ENCODE peak calls at places on chromosome 12, in nine cellular contexts. R, Y, L, G, M, H, F, B and V are unnamed samples.

GRCh38 chr12:54053625-54054441 is at the start of gene HOXC4:
- DNase-seq in H (no peak), L (no peak), Y (no peak), R (no peak), M (no peak), G (no peak), B (no peak), F (no peak), V (no peak)

GRCh38 chr12:100553851-100554404 is 19.6 kb upstream of the GAS2L3 start:
- DNase-seq in B (no peak), Y (no peak), M (no peak), F (no peak), H (no peak), L (no peak), R (no peak), G (peak; percentile 76), V (no peak)

GRCh38 chr12:119177724-119178380 is 879 bp upstream of the HSPB8 start:
- DNase-seq in F (no peak), B (no peak), R (no peak), G (no peak), H (no peak), L (no peak), M (no peak), Y (no peak), V (no peak)

GRCh38 chr12:66945189-66945817 is 266.4 kb upstream of the GRIP1 start:
- DNase-seq in M (no peak), L (no peak), B (no peak), R (no peak), H (no peak), Y (no peak), G (no peak), F (no peak), V (no peak)

GRCh38 chr12:117292688-117293087 is 68.7 kb downstream of the NOS1 start:
- DNase-seq in L (no peak), R (no peak), F (no peak), Y (no peak), M (no peak), B (no peak), H (no peak), G (no peak), V (no peak)

GRCh38 chr12:108495054-108495453 is 20.0 kb upstream of the FICD start:
- DNase-seq in M (no peak), F (no peak), H (peak; percentile 51), L (no peak), B (no peak), Y (no peak), G (peak; percentile 52), R (no peak), V (no peak)

GRCh38 chr12:632102-632696 is 31.0 kb downstream of the NINJ2 start:
- DNase-seq in M (peak; percentile 70), G (no peak), H (no peak), F (no peak), L (peak; percentile 93), Y (peak; percentile 69), R (no peak), B (no peak), V (peak; percentile 84)

GRCh38 chr12:91551927-91552326 is 369.3 kb upstream of the DCN start:
- DNase-seq in F (no peak), M (no peak), R (no peak), L (no peak), G (no peak), Y (no peak), H (no peak), B (no peak), V (no peak)

GRCh38 chr12:104741497-104742367 is 216.4 kb downstream of the SLC41A2 start:
- DNase-seq in F (no peak), R (no peak), H (no peak), G (no peak), B (no peak), L (no peak), Y (no peak), M (no peak), V (no peak)

GRCh38 chr12:16359512-16360491 is 12.4 kb downstream of the MGST1 start:
- DNase-seq in F (peak; percentile 82), Y (no peak), B (no peak), L (peak; percentile 79), M (no peak), H (peak; percentile 47), R (peak; percentile 77), G (peak; percentile 74), V (no peak)

GRCh38 chr12:94753071-94753779 is 102.9 kb upstream of the TMCC3 start:
- DNase-seq in H (no peak), R (no peak), G (no peak), M (no peak), F (no peak), L (no peak), Y (no peak), B (no peak), V (no peak)

GRCh38 chr12:95705143-95705542 is 85.4 kb downstream of the NTN4 start:
- DNase-seq in R (no peak), Y (no peak), H (no peak), B (no peak), L (no peak), F (no peak), M (no peak), G (no peak), V (no peak)

GRCh38 chr12:44812062-44812461 is 64.1 kb downstream of the NELL2 start:
- DNase-seq in Y (no peak), F (no peak), M (no peak), G (peak; percentile 11), R (no peak), L (no peak), B (no peak), H (peak; percentile 13), V (no peak)

GRCh38 chr12:94308612-94309011 is 151.1 kb downstream of the CEP83 start:
- DNase-seq in L (no peak), B (no peak), H (no peak), F (no peak), G (no peak), Y (no peak), M (no peak), R (no peak), V (no peak)

GRCh38 chr12:28313631-28314030 is 123.4 kb downstream of the CCDC91 start:
- DNase-seq in F (no peak), B (no peak), Y (no peak), H (no peak), M (no peak), R (no peak), L (no peak), G (no peak), V (no peak)

GRCh38 chr12:101671157-101671791 is 26.2 kb upstream of the CHPT1 start:
- DNase-seq in L (no peak), M (no peak), G (no peak), F (no peak), R (no peak), Y (peak; percentile 37), H (no peak), B (no peak), V (no peak)

GRCh38 chr12:13980548-13981295 is 680 bp downstream of the GRIN2B start:
- DNase-seq in L (no peak), Y (no peak), B (no peak), F (no peak), M (no peak), H (no peak), G (peak; percentile 23), R (peak; percentile 44), V (no peak)

GRCh38 chr12:13986031-13986430 is 4.6 kb upstream of the GRIN2B start:
- DNase-seq in B (no peak), M (no peak), Y (no peak), H (peak; percentile 69), F (no peak), G (no peak), L (no peak), R (no peak), V (no peak)

GRCh38 chr12:13976880-13977279 is 4.5 kb downstream of the GRIN2B start:
- DNase-seq in B (no peak), L (no peak), R (no peak), G (no peak), Y (no peak), M (no peak), F (no peak), H (no peak), V (no peak)

GRCh38 chr12:13981296-13981962 is at the start of gene GRIN2B:
- DNase-seq in F (no peak), M (no peak), R (no peak), Y (no peak), L (peak; percentile 51), B (no peak), G (peak; percentile 46), H (peak; percentile 2), V (no peak)

DNA sequence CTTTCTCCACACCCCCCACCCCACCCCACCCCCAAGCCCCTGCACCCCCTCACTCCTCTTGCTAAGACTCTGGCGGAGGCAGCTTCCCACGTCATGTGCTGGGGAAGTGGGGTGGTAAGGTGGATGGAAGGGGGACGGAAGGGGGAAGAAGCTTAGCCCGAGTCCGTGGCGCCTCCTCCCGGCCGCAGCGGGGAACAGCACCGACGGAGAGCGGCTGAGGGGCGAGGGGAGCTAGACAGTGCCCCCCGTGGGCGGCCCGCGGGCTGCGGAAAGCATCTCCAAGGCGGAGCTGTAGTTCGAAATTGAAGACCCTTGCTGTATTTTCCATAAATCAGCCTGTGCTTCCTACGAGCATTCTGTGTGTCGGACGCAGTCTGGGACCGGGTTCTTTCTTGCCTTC is 608 bp upstream of the GRIN2B start:
- DNase-seq in B (no peak), F (no peak), R (no peak), M (no peak), L (peak; percentile 79), G (peak; percentile 79), Y (no peak), H (peak; percentile 15), V (no peak)
- TF ChIP-seq CTCF in B (no peak), F (peak; percentile 31), R (no peak), M (no peak), L (peak; percentile 98), G (peak; percentile 94), Y (no peak), H (peak; percentile 80), V (no peak)

GRCh38 chr12:41932470-41932991 is 212.1 kb downstream of the GXYLT1 start:
- DNase-seq in L (no peak), B (peak; percentile 16), M (no peak), H (no peak), R (peak; percentile 62), Y (peak; percentile 46), F (peak; percentile 83), G (no peak), V (no peak)
- H3K4me3 ChIP-seq in L (peak overlapping the region; percentile 24), B (peak overlapping the region; percentile 76), M (peak overlapping the region; percentile 22), H (no peak overlapping the region), R (peak overlapping the region; percentile 48), Y (peak overlapping the region; percentile 4), F (peak overlapping the region; percentile 54), G (no peak overlapping the region), V (peak overlapping the region; percentile 49)

GRCh38 chr12:9750276-9751203 is 10.2 kb downstream of the CD69 start:
- DNase-seq in L (no peak), F (no peak), M (peak; percentile 14), Y (peak; percentile 39), H (peak; percentile 46), G (peak; percentile 42), R (no peak), B (no peak), V (no peak)
- TF ChIP-seq CTCF in L (peak; percentile 91), F (peak; percentile 83), M (peak; percentile 80), Y (peak; percentile 59), H (peak; percentile 78), G (peak; percentile 60), R (peak; percentile 73), B (peak; percentile 36), V (peak; percentile 67)

DNA sequence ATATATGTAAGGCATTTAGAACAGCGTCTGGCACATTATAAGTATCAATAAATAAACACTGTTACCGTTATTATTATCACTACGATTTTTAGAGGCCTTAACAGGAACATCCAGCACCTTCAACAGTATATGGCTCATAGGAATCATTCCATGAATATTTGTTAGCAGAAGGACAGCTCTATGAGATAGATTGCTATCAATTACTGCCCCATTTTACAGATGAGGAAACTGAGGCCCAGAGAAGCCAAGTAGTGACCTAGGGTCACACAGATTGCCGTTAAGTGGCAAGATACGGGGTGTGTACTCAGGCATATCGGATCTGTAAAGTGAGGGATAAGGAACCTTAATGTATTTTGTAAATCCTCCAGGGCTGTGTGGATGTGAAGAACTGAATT is 510 bp upstream of the PSMD9 start:
- DNase-seq in L (no peak), H (no peak), B (no peak), M (no peak), F (no peak), R (no peak), G (no peak), Y (no peak), V (no peak)
- H3K4me3 ChIP-seq in L (peak overlapping the region; percentile 84), H (peak overlapping the region; percentile 95), B (peak overlapping the region; percentile 79), M (peak overlapping the region; percentile 86), F (peak overlapping the region; percentile 80), R (peak overlapping the region; percentile 61), G (peak overlapping the region; percentile 76), Y (peak overlapping the region; percentile 44), V (peak overlapping the region; percentile 99)